ENCODE peak calls at places on chromosome 6, in ten cellular contexts. Q, Z, A, K, M, H, V, J, N and L are unnamed samples.

GRCh38 chr6:105795913-105796517 is 290.1 kb upstream of the PRDM1 start:
- DNase-seq in M (no peak), A (no peak), J (no peak), K (peak; percentile 65), Q (peak; percentile 60), V (no peak), Z (no peak), N (no peak), H (no peak), L (no peak)

GRCh38 chr6:154319231-154319858 is 37.3 kb downstream of the IPCEF1 start:
- DNase-seq in Z (peak; percentile 72), K (no peak), J (no peak), M (no peak), V (peak; percentile 21), A (peak; percentile 72), H (peak; percentile 29), N (no peak), Q (peak; percentile 36), L (no peak)

GRCh38 chr6:169866668-169867521 is 115.5 kb downstream of the ERMARD start:
- DNase-seq in V (no peak), Z (no peak), H (no peak), J (no peak), A (no peak), Q (no peak), K (peak; percentile 11), M (peak; percentile 8), N (no peak), L (no peak)

GRCh38 chr6:149990109-149990671 is 26.4 kb downstream of the ULBP1 start:
- DNase-seq in A (no peak), J (no peak), N (no peak), Z (no peak), H (no peak), V (no peak), Q (no peak), M (no peak), K (no peak), L (no peak)

GRCh38 chr6:130708338-130708737 is 118.9 kb upstream of the SMLR1 start:
- DNase-seq in Z (no peak), M (no peak), A (peak; percentile 25), H (no peak), V (no peak), K (no peak), Q (peak; percentile 64), N (no peak), J (no peak), L (no peak)

GRCh38 chr6:106608080-106608668 is 21.1 kb downstream of the RTN4IP1 start:
- DNase-seq in Z (no peak), Q (peak; percentile 76), N (peak; percentile 45), M (no peak), V (peak; percentile 72), K (no peak), A (peak; percentile 75), H (peak; percentile 56), J (peak; percentile 82), L (no peak)

GRCh38 chr6:24933868-24934401 is 1.8 kb downstream of the RIPOR2 start:
- DNase-seq in Q (peak; percentile 53), A (no peak), H (no peak), N (no peak), J (peak; percentile 80), K (no peak), V (peak; percentile 21), Z (no peak), M (no peak), L (no peak)

GRCh38 chr6:53320964-53321363 is 27.8 kb downstream of the ELOVL5 start:
- DNase-seq in A (no peak), H (no peak), N (no peak), M (no peak), Q (no peak), V (no peak), J (no peak), Z (no peak), K (no peak), L (no peak)

GRCh38 chr6:70524721-70525286 is 41.9 kb upstream of the SDHAF4 start:
- DNase-seq in Z (no peak), K (no peak), H (no peak), A (no peak), M (no peak), N (no peak), Q (no peak), J (no peak), V (peak; percentile 4), L (no peak)

GRCh38 chr6:40343887-40344565 is 243.1 kb downstream of the LRFN2 start:
- DNase-seq in H (no peak), N (no peak), Z (no peak), V (no peak), J (no peak), K (peak; percentile 20), Q (no peak), A (no peak), M (no peak), L (no peak)

GRCh38 chr6:137724018-137724403 is 143.0 kb upstream of the TNFAIP3 start:
- DNase-seq in J (no peak), V (no peak), Z (no peak), M (no peak), N (no peak), A (no peak), H (no peak), K (peak; percentile 42), Q (peak; percentile 32), L (no peak)

GRCh38 chr6:114997813-114998292 is 655.0 kb upstream of the HS3ST5 start:
- DNase-seq in H (no peak), V (no peak), Q (peak; percentile 27), K (no peak), N (no peak), J (no peak), Z (no peak), M (no peak), A (no peak), L (no peak)

GRCh38 chr6:36662380-36662779 is 16.1 kb upstream of the CDKN1A start:
- DNase-seq in K (no peak), Z (no peak), A (no peak), H (no peak), J (peak; percentile 91), M (no peak), V (no peak), N (no peak), Q (no peak), L (no peak)

GRCh38 chr6:159700970-159701369 is 7.9 kb upstream of the SOD2 start:
- DNase-seq in V (no peak), Z (no peak), K (no peak), M (no peak), A (no peak), H (peak; percentile 5), N (no peak), Q (no peak), J (peak; percentile 60), L (no peak)

GRCh38 chr6:34795836-34796425 is 4.0 kb downstream of the BLTP3A start:
- DNase-seq in K (no peak), N (no peak), V (peak; percentile 30), J (no peak), A (peak; percentile 33), Q (peak; percentile 69), M (no peak), H (peak; percentile 28), Z (no peak), L (no peak)

DNA sequence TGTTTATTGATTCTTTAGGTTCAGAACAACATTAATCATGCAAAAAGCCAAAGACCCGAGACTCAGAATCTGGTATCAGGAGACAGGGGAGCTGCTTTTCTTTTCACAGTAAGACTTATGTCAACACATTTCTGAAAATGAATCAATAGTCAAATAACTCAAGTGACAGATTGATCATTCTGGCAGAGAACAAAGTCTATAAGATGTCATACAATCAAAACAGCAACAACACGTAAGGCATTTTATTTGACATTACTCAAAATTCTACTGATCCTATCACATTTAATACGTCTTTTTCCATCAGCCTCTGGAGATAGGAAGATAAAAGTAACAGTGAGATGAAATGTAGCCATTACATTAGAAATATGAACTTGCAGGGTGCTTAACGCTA is 93.4 kb upstream of the EEF1E1 start:
- DNase-seq in K (no peak), H (no peak), A (no peak), Z (no peak), J (no peak), M (no peak), Q (no peak), V (no peak), N (no peak), L (no peak)
- TF ChIP-seq CTCF in K (no peak), H (no peak), A (no peak), Z (no peak), J (no peak), M (no peak), Q (no peak), V (no peak), N (no peak), L (peak; percentile 25)

GRCh38 chr6:158131926-158132325 is 36.1 kb downstream of the SERAC1 start:
- DNase-seq in J (peak; percentile 41), N (peak; percentile 38), H (peak; percentile 22), M (no peak), Z (no peak), K (no peak), Q (peak; percentile 39), A (peak; percentile 11), V (peak; percentile 54), L (no peak)
- TF ChIP-seq CTCF in J (peak; percentile 77), N (peak; percentile 41), H (peak; percentile 71), M (no peak), Z (peak; percentile 53), K (no peak), Q (peak; percentile 58), A (peak; percentile 48), V (peak; percentile 63), L (peak; percentile 79)

DNA sequence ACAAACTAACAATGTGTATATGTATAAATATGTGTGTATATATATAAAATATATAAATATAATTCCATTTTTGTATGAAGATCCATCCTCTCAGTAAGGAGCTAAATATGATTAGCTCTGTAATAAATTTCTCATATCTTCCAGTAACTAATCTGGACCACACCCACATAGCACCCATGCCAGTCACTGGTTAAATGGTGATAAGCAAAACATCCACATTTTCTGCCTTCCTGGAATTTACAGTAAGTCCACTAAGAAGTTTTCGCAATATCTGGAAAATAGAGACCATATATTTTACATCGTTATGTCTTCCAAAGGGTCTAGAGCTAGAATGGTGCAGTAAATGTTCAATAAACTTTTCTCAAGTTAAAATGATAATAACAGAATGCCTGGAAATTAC is 151.5 kb upstream of the STMND1 start:
- DNase-seq in K (no peak), M (no peak), J (no peak), Z (no peak), Q (no peak), H (no peak), A (peak; percentile 74), V (no peak), N (no peak), L (no peak)
- TF ChIP-seq CTCF in K (no peak), M (no peak), J (no peak), Z (no peak), Q (no peak), H (no peak), A (no peak), V (no peak), N (no peak), L (no peak)

DNA sequence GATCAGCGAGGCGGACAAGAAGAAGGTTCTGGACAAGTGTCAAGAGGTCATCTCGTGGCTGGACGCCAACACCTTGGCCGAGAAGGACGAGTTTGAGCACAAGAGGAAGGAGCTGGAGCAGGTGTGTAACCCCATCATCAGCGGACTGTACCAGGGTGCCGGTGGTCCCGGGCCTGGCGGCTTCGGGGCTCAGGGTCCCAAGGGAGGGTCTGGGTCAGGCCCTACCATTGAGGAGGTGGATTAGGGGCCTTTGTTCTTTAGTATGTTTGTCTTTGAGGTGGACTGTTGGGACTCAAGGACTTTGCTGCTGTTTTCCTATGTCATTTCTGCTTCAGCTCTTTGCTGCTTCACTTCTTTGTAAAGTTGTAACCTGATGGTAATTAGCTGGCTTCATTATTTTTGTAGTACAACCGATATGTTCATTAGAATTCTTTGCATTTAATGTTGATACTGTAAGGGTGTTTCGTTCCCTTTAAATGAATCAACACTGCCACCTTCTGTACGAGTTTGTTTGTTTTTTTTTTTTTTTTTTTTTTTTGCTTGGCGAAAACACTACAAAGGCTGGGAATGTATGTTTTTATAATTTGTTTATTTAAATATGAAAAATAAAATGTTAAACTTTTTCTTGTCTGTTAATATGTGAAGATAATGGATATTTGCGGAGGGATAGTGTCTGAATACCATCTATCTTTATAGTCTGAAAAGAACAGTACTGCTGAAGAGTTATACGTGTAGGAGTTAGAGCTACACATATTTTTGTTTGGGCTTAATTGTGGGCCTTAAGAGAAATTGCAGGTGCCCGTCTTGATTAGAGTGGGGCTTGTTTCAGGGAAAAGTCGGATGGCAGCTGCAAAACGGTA is 2.3 kb downstream of the HSPA1B start:
- DNase-seq in M (no peak), J (peak; percentile 74), N (no peak), V (peak; percentile 62), K (no peak), Z (no peak), Q (peak; percentile 65), A (peak; percentile 75), H (no peak), L (no peak)
- TF ChIP-seq CTCF in M (peak; percentile 36), J (peak; percentile 90), N (peak; percentile 30), V (peak; percentile 35), K (peak; percentile 56), Z (no peak), Q (peak; percentile 59), A (peak; percentile 31), H (no peak), L (peak; percentile 87)